ENCODE peak calls at places on chromosomes 7 and 10, in ten cellular contexts. L, M, E, K, T, S, Z, O, H and V are unnamed samples.

GRCh38 chr7:102312317-102312716 is 25.6 kb downstream of the SH2B2 start:
- DNase-seq in K (no peak), M (no peak), E (no peak), Z (no peak), S (no peak), L (no peak), O (no peak), T (no peak), H (no peak), V (no peak)

GRCh38 chr10:100786591-100786990 is 41.2 kb downstream of the PAX2 start:
- DNase-seq in H (no peak), T (no peak), O (no peak), K (no peak), L (no peak), S (no peak), Z (no peak), E (no peak), M (no peak), V (no peak)

GRCh38 chr10:122740640-122741039 is 41.0 kb upstream of the C10orf120 start:
- DNase-seq in L (no peak), H (no peak), M (no peak), E (no peak), S (no peak), Z (no peak), K (no peak), O (no peak), T (no peak), V (no peak)

GRCh38 chr10:117960345-117960744 is 86.4 kb downstream of the RAB11FIP2 start:
- DNase-seq in M (no peak), H (no peak), E (no peak), O (no peak), Z (no peak), L (no peak), K (peak; percentile 19), S (peak; percentile 11), T (no peak), V (no peak)

GRCh38 chr7:133822001-133822641 is 305.0 kb upstream of the LRGUK start:
- DNase-seq in K (no peak), O (no peak), H (no peak), S (no peak), L (no peak), T (no peak), E (no peak), Z (no peak), M (no peak), V (no peak)

GRCh38 chr7:11830582-11831382 is 1.2 kb downstream of the THSD7A start:
- DNase-seq in S (no peak), O (no peak), T (peak; percentile 50), Z (no peak), H (peak; percentile 41), E (peak; percentile 28), M (no peak), K (no peak), L (peak; percentile 42), V (no peak)

GRCh38 chr7:145169908-145170307 is 334.1 kb upstream of the TPK1 start:
- DNase-seq in O (no peak), T (peak; percentile 4), Z (no peak), S (peak; percentile 46), K (no peak), E (no peak), M (no peak), L (peak; percentile 28), H (no peak), V (no peak)

GRCh38 chr7:101494602-101495329 is 132.1 kb downstream of the COL26A1 start:
- DNase-seq in K (no peak), T (no peak), H (peak; percentile 84), E (no peak), S (no peak), L (peak; percentile 81), M (no peak), Z (peak; percentile 64), O (no peak), V (peak; percentile 83)

GRCh38 chr7:114759347-114760062 is 162.4 kb upstream of the MDFIC start:
- DNase-seq in K (no peak), T (no peak), E (no peak), Z (peak; percentile 6), O (peak; percentile 29), M (no peak), S (peak; percentile 90), L (no peak), H (no peak), V (no peak)

GRCh38 chr10:77420942-77421523 is 216.6 kb downstream of the KCNMA1 start:
- DNase-seq in H (no peak), E (no peak), L (no peak), T (no peak), S (no peak), K (no peak), O (no peak), M (no peak), Z (no peak), V (no peak)

GRCh38 chr7:4006687-4007086 is 675.4 kb upstream of the FOXK1 start:
- DNase-seq in L (no peak), E (no peak), S (no peak), T (peak; percentile 89), K (peak; percentile 91), M (no peak), O (no peak), Z (peak; percentile 44), H (no peak), V (no peak)

GRCh38 chr10:100872034-100872791 is 40.5 kb upstream of the SLF2 start:
- DNase-seq in E (no peak), L (peak; percentile 70), T (peak; percentile 91), K (no peak), Z (peak; percentile 85), S (peak; percentile 38), M (peak; percentile 68), H (peak; percentile 92), O (peak; percentile 48), V (peak; percentile 40)

GRCh38 chr7:49866910-49867309 is 93.5 kb downstream of the VWC2 start:
- DNase-seq in O (no peak), Z (no peak), S (no peak), H (no peak), T (no peak), E (no peak), M (no peak), K (no peak), L (peak; percentile 51), V (no peak)

DNA sequence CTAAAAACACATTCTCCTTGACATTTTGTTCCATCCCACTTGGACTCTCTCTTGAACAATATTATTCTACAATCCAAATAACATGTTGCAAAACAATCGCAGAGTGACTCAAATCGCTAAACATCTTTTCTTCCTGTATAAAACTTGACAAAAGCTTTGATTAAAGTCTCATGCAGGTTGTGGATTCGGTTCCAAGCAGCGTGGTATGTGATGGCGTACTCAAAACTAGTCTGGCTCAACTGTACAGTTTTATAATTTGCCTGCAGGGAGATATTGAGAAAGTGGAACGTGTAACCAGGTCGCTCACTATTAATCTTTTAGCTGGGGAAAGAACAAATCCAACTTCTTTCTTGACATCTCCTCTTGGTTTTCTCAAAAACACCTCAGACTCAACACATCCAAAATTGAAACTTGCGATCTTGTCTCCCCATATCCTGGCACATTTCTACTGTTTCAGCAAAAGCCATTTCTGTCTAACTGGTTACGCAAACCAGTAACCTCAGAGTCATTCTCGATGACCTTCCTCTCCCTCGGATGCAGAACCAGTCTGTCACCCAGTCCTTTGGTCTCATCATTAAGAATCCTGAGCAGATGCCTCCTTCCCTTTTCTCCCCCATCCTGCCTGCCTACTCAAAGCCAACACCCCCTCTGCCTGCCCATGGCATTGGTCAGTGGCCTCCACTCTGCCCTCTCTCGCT is 100.1 kb downstream of the CACNB2 start:
- DNase-seq in M (no peak), O (no peak), T (no peak), S (no peak), H (no peak), Z (no peak), K (no peak), E (no peak), L (no peak), V (no peak)
- H3K9ac ChIP-seq in M (no peak overlapping the region), O (no peak overlapping the region), T (no peak overlapping the region), S (no peak overlapping the region), H (no peak overlapping the region), Z (no peak overlapping the region), K (no peak overlapping the region), E (peak overlapping the region; percentile 59), L (no peak overlapping the region), V (no peak overlapping the region)

GRCh38 chr7:81690251-81690650 is 79.6 kb downstream of the HGF start:
- DNase-seq in E (no peak), T (no peak), H (peak; percentile 63), O (no peak), M (no peak), K (no peak), S (peak; percentile 66), L (peak; percentile 50), Z (no peak), V (no peak)
- H3K4me3 ChIP-seq in E (peak overlapping the region; percentile 35), T (no peak overlapping the region), H (no peak overlapping the region), O (no peak overlapping the region), M (no peak overlapping the region), K (no peak overlapping the region), S (peak overlapping the region; percentile 50), L (no peak overlapping the region), Z (no peak overlapping the region), V (no peak overlapping the region)

DNA sequence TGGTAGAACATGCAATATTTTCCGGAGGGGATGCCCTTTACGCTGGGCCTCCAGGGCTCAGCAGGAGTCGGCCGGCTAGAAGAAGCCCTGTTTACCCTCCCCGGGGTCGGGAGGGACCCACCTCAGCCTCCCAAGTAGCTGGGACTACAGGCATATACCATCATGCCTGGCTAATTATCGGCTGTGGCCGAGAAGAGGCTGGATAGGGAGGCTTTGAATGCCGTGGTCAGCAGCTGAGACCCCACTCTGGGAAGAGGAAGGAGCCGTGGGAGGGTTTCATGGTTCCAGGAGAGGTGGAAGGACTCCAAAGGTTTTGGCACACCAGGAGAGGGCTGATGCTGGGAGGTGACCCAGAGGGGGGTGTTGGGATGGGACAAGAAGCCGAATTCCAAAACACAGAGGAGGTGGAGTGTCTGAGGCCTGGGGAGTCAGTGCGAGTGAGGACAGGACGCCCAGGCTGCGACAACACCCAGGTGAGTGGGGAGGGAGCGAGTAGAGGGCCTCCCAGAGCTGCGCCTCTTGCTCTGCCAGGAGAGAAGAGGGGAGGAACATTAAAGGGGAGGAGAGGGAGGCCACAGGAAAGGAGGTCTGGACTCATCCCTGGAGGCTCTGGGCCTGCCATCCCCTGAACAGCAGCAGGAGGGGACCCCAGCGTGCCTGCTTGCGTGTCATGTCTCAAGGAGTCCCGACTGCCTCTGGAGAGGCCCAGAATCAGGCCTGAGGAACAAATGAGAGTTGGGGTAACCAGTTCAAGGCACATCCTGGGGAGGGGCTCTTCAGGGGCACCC is 19.6 kb downstream of the GRID2IP start:
- DNase-seq in S (no peak), L (no peak), T (no peak), M (no peak), E (no peak), O (no peak), Z (no peak), K (no peak), H (peak; percentile 59), V (no peak)
- H3K9ac ChIP-seq in S (no peak overlapping the region), L (peak overlapping the region; percentile 39), T (no peak overlapping the region), M (peak overlapping the region; percentile 35), E (no peak overlapping the region), O (no peak overlapping the region), Z (no peak overlapping the region), K (no peak overlapping the region), H (no peak overlapping the region), V (no peak overlapping the region)

GRCh38 chr10:6578221-6579192 is 1.6 kb downstream of the PRKCQ start:
- DNase-seq in H (peak; percentile 51), L (no peak), Z (peak; percentile 25), T (no peak), E (no peak), S (no peak), K (no peak), M (peak; percentile 34), O (no peak), V (no peak)
- H3K4me3 ChIP-seq in H (peak overlapping the region; percentile 91), L (no peak overlapping the region), Z (peak overlapping the region; percentile 74), T (no peak overlapping the region), E (no peak overlapping the region), S (no peak overlapping the region), K (no peak overlapping the region), M (peak overlapping the region; percentile 84), O (peak overlapping the region; percentile 55), V (no peak overlapping the region)

GRCh38 chr10:125928928-125929585 is 32.7 kb downstream of the FANK1 start:
- DNase-seq in S (no peak), Z (no peak), T (no peak), E (no peak), L (no peak), K (no peak), M (no peak), H (no peak), O (no peak), V (no peak)
- H3K9ac ChIP-seq in S (no peak overlapping the region), Z (no peak overlapping the region), T (no peak overlapping the region), E (no peak overlapping the region), L (no peak overlapping the region), K (no peak overlapping the region), M (no peak overlapping the region), H (no peak overlapping the region), O (peak overlapping the region; percentile 52), V (no peak overlapping the region)